ENCODE peak calls at places on chromosomes 13 and 19, in seven cellular contexts. P is thoracic aorta, U is AG04450, G is endodermal cell, X is left ventricle myocardium inferior, V is A549, E is GM10248. D is an unnamed sample.

GRCh38 chr13:34942732-34943674 is 933 bp downstream of the NBEA start:
- DNase-seq in G (peak), P (no peak), E (peak), X (peak), U (no peak), V (peak), D (peak)

GRCh38 chr19:42488783-42489521 is 39.3 kb downstream of the CEACAM1 start:
- DNase-seq in X (no peak), V (peak), G (no peak), P (no peak), E (no peak), U (no peak), D (no peak)

GRCh38 chr19:48629599-48630288 is 7.4 kb downstream of the DBP start:
- DNase-seq in E (no peak), V (no peak), G (peak), X (peak), P (no peak), U (no peak), D (no peak)

GRCh38 chr13:44919103-44919804 is 70.0 kb downstream of the NUFIP1 start:
- DNase-seq in G (no peak), V (no peak), U (no peak), E (no peak), X (no peak), P (no peak), D (no peak)

GRCh38 chr19:51980116-51980736 is 6.4 kb downstream of the ZNF350 start:
- DNase-seq in V (no peak), E (no peak), P (no peak), X (no peak), U (no peak), G (no peak), D (no peak)

GRCh38 chr19:45935267-45935666 is 20.7 kb upstream of the NANOS2 start:
- DNase-seq in G (no peak), V (no peak), E (no peak), P (no peak), U (no peak), X (no peak), D (no peak)

GRCh38 chr13:80499536-80500280 is 158.8 kb upstream of the SPRY2 start:
- DNase-seq in U (no peak), X (no peak), V (no peak), E (no peak), P (no peak), G (no peak), D (no peak)

GRCh38 chr19:771332-771785 is 20.4 kb downstream of the MISP start:
- DNase-seq in E (peak), V (peak), P (no peak), U (no peak), G (peak), X (no peak), D (peak)

GRCh38 chr13:65856464-65856863 is 1373.7 kb downstream of the PCDH9 start:
- DNase-seq in U (peak), G (no peak), E (no peak), X (no peak), P (no peak), V (no peak), D (no peak)

GRCh38 chr19:45153339-45154063 is 7.3 kb downstream of the NKPD1 start:
- DNase-seq in G (peak), E (no peak), U (no peak), V (no peak), P (no peak), X (peak), D (peak)

GRCh38 chr19:34690372-34690771 is 12.9 kb downstream of the ZNF302 start:
- DNase-seq in P (no peak), E (no peak), V (no peak), X (no peak), G (no peak), U (no peak), D (no peak)

GRCh38 chr13:27043013-27043412 is 128.6 kb downstream of the USP12 start:
- DNase-seq in V (peak), X (no peak), P (peak), G (no peak), E (no peak), U (peak), D (no peak)

GRCh38 chr19:53424968-53425597 is 6.7 kb upstream of the ZNF761 start:
- DNase-seq in P (peak), G (peak), V (peak), E (peak), U (peak), X (peak), D (peak)

GRCh38 chr19:16359074-16359473 is 34.4 kb downstream of the KLF2 start:
- DNase-seq in P (no peak), G (no peak), V (no peak), X (no peak), U (no peak), E (no peak), D (no peak)

GRCh38 chr19:29569038-29569911 is 36.8 kb upstream of the POP4 start:
- DNase-seq in U (no peak), G (no peak), X (no peak), P (no peak), V (no peak), E (no peak), D (no peak)

GRCh38 chr13:32264407-32264806 is 50.8 kb downstream of the ZAR1L start:
- DNase-seq in G (no peak), U (no peak), V (no peak), E (no peak), P (no peak), X (peak), D (no peak)

GRCh38 chr13:48962281-48962680 is 13.4 kb upstream of the FNDC3A start:
- DNase-seq in E (no peak), V (no peak), G (no peak), X (no peak), U (no peak), P (no peak), D (no peak)

GRCh38 chr19:11145147-11145924 is 10.2 kb downstream of the SPC24 start:
- DNase-seq in P (no peak), G (no peak), U (no peak), X (no peak), E (no peak), V (no peak), D (no peak)

GRCh38 chr13:29578300-29579048 is 17.0 kb downstream of the SLC7A1 start:
- DNase-seq in V (no peak), U (no peak), X (no peak), P (no peak), G (peak), E (no peak), D (no peak)

GRCh38 chr13:31200636-31200970 is 828 bp downstream of the B3GLCT start:
- DNase-seq in P (no peak), G (peak), X (peak), V (peak), U (no peak), E (peak), D (no peak)

GRCh38 chr19:38278751-38279150 is 14.4 kb downstream of the SPINT2 start:
- DNase-seq in X (no peak), U (no peak), G (no peak), V (no peak), E (no peak), P (no peak), D (no peak)

GRCh38 chr19:51779703-51780102 is 15.3 kb upstream of the FPR3 start:
- DNase-seq in E (no peak), G (no peak), X (no peak), V (no peak), P (no peak), U (no peak), D (no peak)

GRCh38 chr19:50547385-50548190 is 20.6 kb downstream of the LRRC4B start:
- DNase-seq in P (no peak), U (no peak), V (no peak), X (no peak), G (peak), E (no peak), D (no peak)

GRCh38 chr13:102487330-102487729 is 85.5 kb upstream of the FGF14 start:
- DNase-seq in E (no peak), V (no peak), U (no peak), G (no peak), X (no peak), P (no peak), D (no peak)

GRCh38 chr19:16449330-16449961 is 22.3 kb downstream of the EPS15L1 start:
- DNase-seq in V (no peak), X (no peak), E (peak), G (no peak), U (no peak), P (no peak), D (peak)

GRCh38 chr13:20702945-20703784 is at the start of gene IL17D:
- DNase-seq in V (no peak), X (no peak), G (peak), E (peak), U (no peak), P (no peak), D (peak)

GRCh38 chr19:2631213-2631821 is 71.2 kb downstream of the GNG7 start:
- DNase-seq in X (no peak), E (no peak), G (no peak), U (no peak), V (no peak), P (no peak), D (no peak)

GRCh38 chr19:38386968-38387549 is 775 bp downstream of the GGN start:
- DNase-seq in X (peak), V (no peak), E (no peak), G (no peak), U (no peak), P (no peak), D (peak)

GRCh38 chr13:99686157-99686572 is 184.9 kb downstream of the TM9SF2 start:
- DNase-seq in E (no peak), P (no peak), G (peak), V (peak), U (no peak), X (peak), D (no peak)

GRCh38 chr13:43472980-43473379 is 313.8 kb downstream of the ENOX1 start:
- DNase-seq in U (no peak), X (no peak), E (no peak), P (no peak), V (no peak), G (no peak), D (no peak)

GRCh38 chr13:26695891-26696311 is 64.7 kb downstream of the GPR12 start:
- DNase-seq in G (peak), P (no peak), V (no peak), X (no peak), U (no peak), E (no peak), D (no peak)

GRCh38 chr13:108060111-108060510 is 155.2 kb downstream of the LIG4 start:
- DNase-seq in V (no peak), U (no peak), X (no peak), P (no peak), E (no peak), G (peak), D (no peak)

GRCh38 chr19:41872775-41873647 is 4.1 kb upstream of the CD79A start:
- DNase-seq in E (no peak), X (peak), V (peak), P (no peak), G (peak), U (no peak), D (no peak)

GRCh38 chr13:24627090-24627714 is 53.0 kb upstream of the ATP12A start:
- DNase-seq in U (no peak), E (no peak), X (no peak), P (no peak), G (peak), V (peak), D (no peak)

GRCh38 chr13:32001392-32001768 is 30.2 kb upstream of the FRY start:
- DNase-seq in X (peak), P (no peak), G (peak), E (peak), V (peak), U (no peak), D (peak)

GRCh38 chr13:34730966-34731365 is 211.1 kb upstream of the NBEA start:
- DNase-seq in X (no peak), P (no peak), G (peak), E (no peak), V (no peak), U (no peak), D (no peak)

GRCh38 chr13:20616059-20616797 is 49.3 kb downstream of the IFT88 start:
- DNase-seq in P (no peak), G (no peak), E (no peak), V (peak), X (no peak), U (peak), D (no peak)

GRCh38 chr13:107790360-107790759 is 425.0 kb downstream of the LIG4 start:
- DNase-seq in P (no peak), X (no peak), U (no peak), G (no peak), E (no peak), V (no peak), D (no peak)

GRCh38 chr13:91158015-91158390 is 189.5 kb upstream of the MIR17HG start:
- DNase-seq in X (no peak), V (no peak), P (no peak), G (no peak), U (no peak), E (no peak), D (no peak)
- TF ChIP-seq CTCF in X (no peak), V (no peak), P (peak), G (peak), U (no peak), E (no peak), D (no peak)

DNA sequence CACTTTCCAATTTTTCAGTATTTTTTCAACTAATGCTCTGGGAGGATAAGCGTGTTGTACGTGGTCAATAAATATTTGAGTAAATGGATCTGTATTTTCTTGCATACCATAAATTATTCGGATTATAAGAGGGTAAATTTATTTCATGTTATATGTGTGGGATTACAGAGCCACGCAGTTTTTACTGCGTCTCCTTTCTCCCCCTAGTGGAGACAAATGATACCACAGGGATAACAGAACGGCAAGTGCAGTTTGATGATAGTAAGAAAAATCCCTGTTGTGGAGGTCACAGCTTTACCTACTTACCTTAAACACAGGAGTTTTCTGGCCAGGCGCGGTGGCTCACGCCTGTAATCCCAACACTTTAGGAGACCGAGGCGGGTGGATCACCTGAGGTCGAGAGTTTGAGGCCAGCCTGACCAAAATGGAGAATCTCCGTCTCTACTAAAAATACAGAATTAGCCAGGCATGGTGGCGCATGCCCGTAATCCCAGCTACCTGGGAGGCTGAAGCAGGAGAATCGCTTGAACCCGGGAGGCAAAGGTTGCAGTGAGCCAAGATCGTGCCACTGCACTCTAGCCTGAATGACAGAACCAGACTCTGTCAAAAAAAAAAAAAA is 16.8 kb downstream of the MBD3L2B start:
- DNase-seq in P (no peak), V (peak), X (no peak), G (peak), E (no peak), U (no peak), D (no peak)
- TF ChIP-seq CTCF in P (no peak), V (peak), X (peak), G (peak), E (peak), U (peak), D (no peak)

DNA sequence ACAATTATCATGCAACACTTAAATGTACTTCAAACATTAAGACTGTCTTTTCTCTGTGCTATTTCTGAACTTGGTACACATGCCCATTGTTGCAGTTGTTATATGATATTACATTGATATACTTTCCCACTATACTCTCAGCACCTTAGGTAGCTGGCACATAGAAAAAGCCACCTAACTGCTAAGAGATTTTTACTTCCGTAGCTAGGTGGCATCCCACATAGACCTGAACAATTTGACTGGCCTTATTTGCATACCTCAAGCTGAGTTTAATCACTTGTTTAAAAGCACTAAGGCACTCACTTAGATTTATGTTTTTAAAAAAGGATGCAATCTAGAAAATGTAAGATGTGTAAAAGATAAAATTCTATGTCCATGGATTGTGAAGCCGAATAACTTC is 194.2 kb downstream of the POU4F1 start:
- DNase-seq in V (no peak), P (no peak), G (no peak), X (no peak), E (no peak), U (no peak), D (no peak)
- TF ChIP-seq CTCF in V (no peak), P (no peak), G (peak), X (no peak), E (no peak), U (no peak), D (no peak)

DNA sequence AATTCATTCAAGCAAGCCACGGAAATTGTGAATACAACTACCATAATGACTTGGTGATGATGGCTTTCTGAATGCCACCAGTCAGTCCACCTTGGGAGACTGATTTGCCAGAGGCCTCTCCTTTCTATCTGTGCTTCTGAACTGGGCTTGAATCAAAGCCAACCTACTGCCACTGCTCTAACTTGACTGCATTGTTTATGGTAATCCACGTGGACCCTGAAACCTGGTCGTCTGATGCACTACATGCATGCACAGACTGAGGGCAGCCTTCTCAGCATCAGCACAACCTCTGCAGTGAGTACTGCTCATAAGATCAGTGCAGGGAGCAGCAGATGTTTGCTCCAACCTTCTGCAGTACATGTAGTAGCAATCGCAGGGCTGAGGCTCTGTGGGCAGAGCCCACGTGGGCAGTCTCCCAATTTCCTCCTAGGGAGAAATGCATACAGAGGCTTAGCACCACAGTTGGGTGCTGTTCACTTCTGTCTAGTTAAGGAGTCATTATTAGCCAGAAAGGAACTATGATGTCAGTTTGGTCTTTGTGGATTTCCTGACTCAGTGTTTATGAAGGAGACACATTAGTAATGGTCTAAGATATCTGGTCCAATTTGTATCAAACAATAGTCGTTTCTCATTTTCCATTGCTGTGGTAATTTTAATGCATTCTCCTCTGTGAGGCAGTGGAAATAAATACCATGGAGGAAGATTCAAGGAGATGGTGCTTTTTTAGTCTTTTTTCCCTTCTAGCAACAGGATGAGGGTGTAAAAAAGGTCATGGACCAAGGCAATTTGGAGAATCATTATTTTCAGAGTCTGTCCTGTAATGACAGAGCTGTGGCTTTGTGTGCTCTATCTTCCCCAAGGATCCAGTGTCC is 82.5 kb downstream of the AKAP11 start:
- DNase-seq in E (peak), X (no peak), G (no peak), V (no peak), P (no peak), U (peak), D (peak)
- TF ChIP-seq CTCF in E (peak), X (no peak), G (peak), V (no peak), P (no peak), U (peak), D (no peak)

DNA sequence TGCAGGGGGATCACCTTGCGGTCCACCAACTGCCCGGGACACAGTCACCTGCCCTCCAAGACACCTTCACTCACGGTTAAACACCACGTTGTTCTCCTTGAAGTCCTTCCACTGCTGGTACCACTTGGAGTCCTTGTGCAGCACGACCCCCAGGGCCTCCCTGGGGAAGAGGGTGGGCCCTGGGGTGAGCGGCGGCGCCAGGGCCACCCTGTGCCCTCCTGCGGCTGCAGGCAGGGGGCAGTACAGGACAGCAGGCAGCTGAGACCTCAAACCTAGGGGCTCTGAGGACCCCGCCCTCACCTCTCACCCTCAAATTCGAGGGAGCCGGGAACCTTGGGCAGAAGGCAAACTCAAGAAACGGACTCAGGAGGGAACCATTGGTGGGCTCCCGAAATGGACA is 7.5 kb upstream of the CTXN1 start:
- DNase-seq in P (no peak), E (no peak), X (no peak), G (no peak), V (no peak), U (no peak), D (no peak)
- TF ChIP-seq CTCF in P (no peak), E (peak), X (peak), G (peak), V (no peak), U (peak), D (no peak)

DNA sequence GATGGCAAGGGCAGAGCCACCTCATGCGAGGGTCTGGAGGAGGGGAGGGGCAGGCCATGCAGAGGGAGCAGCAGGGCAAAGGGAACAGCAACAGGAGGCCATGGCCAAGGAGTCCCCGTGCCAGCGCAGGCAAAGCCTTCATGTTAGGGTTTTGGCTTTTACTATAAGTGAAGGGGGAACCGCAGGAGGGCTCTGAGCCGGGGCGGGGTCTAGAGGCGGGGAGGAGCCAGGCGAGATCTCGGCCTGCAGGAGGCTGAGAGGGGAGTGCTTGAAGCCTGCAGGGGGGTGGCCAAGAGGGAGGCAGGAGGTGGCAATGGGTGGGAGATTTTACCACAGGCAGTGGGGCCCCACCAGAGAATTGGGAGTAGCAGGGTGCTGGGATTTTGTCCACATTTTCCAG is 6.3 kb downstream of the ARHGAP33 start:
- DNase-seq in V (no peak), E (no peak), G (peak), U (no peak), X (no peak), P (no peak), D (no peak)
- TF ChIP-seq CTCF in V (no peak), E (no peak), G (no peak), U (no peak), X (no peak), P (no peak), D (no peak)

GRCh38 chr13:76845367-76845766 is 40.8 kb downstream of the KCTD12 start:
- DNase-seq in E (no peak), P (no peak), G (no peak), X (no peak), U (no peak), V (no peak), D (no peak)

GRCh38 chr13:76852991-76853390 is 33.2 kb downstream of the KCTD12 start:
- DNase-seq in G (no peak), U (no peak), P (no peak), X (no peak), E (no peak), V (no peak), D (no peak)

GRCh38 chr13:76845865-76846264 is 40.3 kb downstream of the KCTD12 start:
- DNase-seq in U (no peak), X (no peak), E (no peak), G (no peak), V (no peak), P (no peak), D (no peak)

GRCh38 chr13:76846363-76846762 is 39.8 kb downstream of the KCTD12 start:
- DNase-seq in G (no peak), E (no peak), P (no peak), U (no peak), X (no peak), V (no peak), D (no peak)

GRCh38 chr13:76848596-76848995 is 37.6 kb downstream of the KCTD12 start:
- DNase-seq in U (no peak), V (no peak), P (no peak), E (no peak), X (peak), G (no peak), D (no peak)
- TF ChIP-seq CTCF in U (no peak), V (no peak), P (no peak), E (no peak), X (no peak), G (no peak), D (no peak)